ENCODE peak calls at places on chromosomes 4 and X, in seven cellular contexts. R is esophagus muscularis mucosa; T is CD8-positive, alpha-beta memory T cell; O is MM.1S; P is SW480; C is NCI-H1417; W is activated T-cell treated with anti-CD3 and anti-CD28 coated beads, Interleukin-2, amount 50 U/mL, for 4 hours. Q is an unnamed sample.

GRCh38 chr4:1971456-1972200 is 37.1 kb downstream of the NELFA start:
- DNase-seq in R (no peak), T (no peak), O (no peak), P (no peak), C (no peak), W (no peak), Q (no peak)

GRCh38 chr4:2805712-2806391 is 13.0 kb downstream of the SH3BP2 start:
- DNase-seq in R (no peak), T (no peak), O (no peak), P (peak), C (no peak), W (no peak), Q (no peak)

GRCh38 chr4:82797591-82798081 is 960 bp downstream of the SCD5 start:
- DNase-seq in R (no peak), T (peak), O (no peak), P (peak), C (peak), W (peak), Q (no peak)

GRCh38 chr4:5865896-5866599 is 26.8 kb downstream of the CRMP1 start:
- DNase-seq in R (no peak), T (no peak), O (peak), P (no peak), C (no peak), W (no peak), Q (no peak)

GRCh38 chr4:175034007-175034406 is 115.8 kb downstream of the ADAM29 start:
- DNase-seq in R (no peak), T (no peak), O (no peak), P (no peak), C (no peak), W (no peak), Q (no peak)

GRCh38 chr4:98581126-98581525 is 77.3 kb downstream of the TSPAN5 start:
- DNase-seq in R (no peak), T (no peak), O (peak), P (no peak), C (peak), W (no peak), Q (no peak)

GRCh38 chrX:47687249-47687648 is 28.3 kb upstream of the UXT start:
- DNase-seq in R (no peak), T (no peak), O (no peak), P (no peak), C (peak), W (no peak), Q (no peak)

GRCh38 chr4:72525938-72526337 is 43.1 kb downstream of the ADAMTS3 start:
- DNase-seq in R (no peak), T (no peak), O (no peak), P (no peak), C (no peak), W (no peak), Q (no peak)

GRCh38 chrX:38975368-38975767 is 174.1 kb downstream of the MID1IP1 start:
- DNase-seq in R (no peak), T (no peak), O (no peak), P (no peak), C (no peak), W (no peak), Q (no peak)

GRCh38 chr4:7650606-7651400 is 216.1 kb upstream of the PSAPL1 start:
- DNase-seq in R (no peak), T (no peak), O (no peak), P (peak), C (no peak), W (no peak), Q (peak)

GRCh38 chr4:117001077-117001476 is 84.3 kb downstream of the TRAM1L1 start:
- DNase-seq in R (no peak), T (no peak), O (no peak), P (no peak), C (no peak), W (no peak), Q (no peak)

GRCh38 chr4:17884063-17884462 is 73.3 kb downstream of the NCAPG start:
- DNase-seq in R (no peak), T (no peak), O (no peak), P (no peak), C (no peak), W (no peak), Q (no peak)

GRCh38 chr4:125732682-125733081 is 417.9 kb downstream of the FAT4 start:
- DNase-seq in R (no peak), T (no peak), O (no peak), P (no peak), C (no peak), W (no peak), Q (no peak)

GRCh38 chr4:94463771-94464170 is 12.0 kb downstream of the PDLIM5 start:
- DNase-seq in R (no peak), T (no peak), O (no peak), P (no peak), C (no peak), W (no peak), Q (no peak)

GRCh38 chr4:73660808-73661207 is 40.6 kb upstream of the RASSF6 start:
- DNase-seq in R (no peak), T (no peak), O (no peak), P (no peak), C (no peak), W (no peak), Q (no peak)

GRCh38 chr4:138893991-138894390 is 121.6 kb upstream of the NOCT start:
- DNase-seq in R (no peak), T (no peak), O (no peak), P (no peak), C (no peak), W (no peak), Q (no peak)

GRCh38 chr4:126213996-126214395 is 899.2 kb downstream of the FAT4 start:
- DNase-seq in R (no peak), T (no peak), O (peak), P (no peak), C (no peak), W (no peak), Q (no peak)

GRCh38 chr4:56311299-56311975 is 75.9 kb downstream of the AASDH start:
- DNase-seq in R (no peak), T (no peak), O (no peak), P (no peak), C (no peak), W (no peak), Q (no peak)

GRCh38 chr4:70997068-70997467 is 3.6 kb downstream of the DCK start:
- DNase-seq in R (no peak), T (no peak), O (no peak), P (no peak), C (no peak), W (no peak), Q (peak)

GRCh38 chrX:130114141-130114561 is 3.9 kb upstream of the ELF4 start:
- DNase-seq in R (no peak), T (no peak), O (no peak), P (no peak), C (no peak), W (no peak), Q (no peak)

GRCh38 chr4:123835852-123836251 is 439.3 kb downstream of the SPRY1 start:
- DNase-seq in R (no peak), T (no peak), O (no peak), P (no peak), C (no peak), W (no peak), Q (no peak)

GRCh38 chr4:128916832-128917231 is 107.3 kb downstream of the JADE1 start:
- DNase-seq in R (no peak), T (no peak), O (no peak), P (no peak), C (no peak), W (no peak), Q (peak)

GRCh38 chr4:78379991-78380739 is 171.4 kb upstream of the ANXA3 start:
- DNase-seq in R (no peak), T (no peak), O (no peak), P (peak), C (no peak), W (no peak), Q (no peak)

GRCh38 chr4:188107931-188108843 is 1.2 kb downstream of the TRIML2 start:
- DNase-seq in R (no peak), T (no peak), O (no peak), P (no peak), C (no peak), W (no peak), Q (no peak)

GRCh38 chr4:172770787-172771186 is 397.8 kb upstream of the GALNT7 start:
- DNase-seq in R (no peak), T (no peak), O (no peak), P (no peak), C (no peak), W (no peak), Q (no peak)

Q was measured in OCI-LY7.